ENCODE peak calls at places on chromosomes 13 and 19, in ten cellular contexts. T, X, S, Z, Y, G, U, A, B and Q are unnamed samples.

GRCh38 chr19:43533546-43534304 is 737 bp downstream of the ZNF575 start:
- ATAC-seq in X (peak), Y (peak), G (peak), Z (peak), A (peak), B (peak), T (peak), U (peak), S (peak), Q (peak)

GRCh38 chr13:51815848-51816247 is 11.9 kb upstream of the DHRS12 start:
- ATAC-seq in G (no peak), Z (no peak), U (peak), B (no peak), A (peak), S (no peak), X (no peak), T (no peak), Y (no peak), Q (peak)

GRCh38 chr13:20980899-20981298 is 78.4 kb upstream of the XPO4 start:
- ATAC-seq in T (no peak), A (no peak), Y (no peak), B (no peak), U (no peak), Z (no peak), S (no peak), X (no peak), G (no peak), Q (no peak)

GRCh38 chr13:113176292-113176691 is 17.8 kb downstream of the PROZ start:
- ATAC-seq in G (no peak), T (peak), Y (no peak), X (peak), A (no peak), S (no peak), U (peak), Z (peak), B (peak), Q (peak)

GRCh38 chr13:27657724-27658123 is 36.0 kb downstream of the POLR1D start:
- ATAC-seq in G (no peak), Z (no peak), A (peak), X (no peak), S (peak), B (no peak), Y (no peak), T (peak), U (no peak), Q (no peak)

GRCh38 chr13:110232756-110233155 is 74.2 kb downstream of the COL4A1 start:
- ATAC-seq in U (peak), S (peak), A (no peak), G (no peak), B (no peak), X (no peak), Y (peak), Z (no peak), T (peak), Q (no peak)

GRCh38 chr19:13063461-13064091 is 39.1 kb downstream of the LYL1 start:
- ATAC-seq in Y (peak), T (no peak), A (no peak), S (no peak), B (no peak), U (no peak), Z (no peak), G (no peak), X (no peak), Q (no peak)

GRCh38 chr19:12162513-12162881 is 399 bp upstream of the ZNF136 start:
- ATAC-seq in Y (no peak), G (peak), U (no peak), B (peak), Z (no peak), T (no peak), A (no peak), X (no peak), S (no peak), Q (no peak)

GRCh38 chr19:7475665-7476064 is 13.2 kb downstream of the PEX11G start:
- ATAC-seq in A (no peak), B (no peak), T (no peak), G (no peak), X (no peak), S (no peak), Z (no peak), U (no peak), Y (no peak), Q (no peak)

GRCh38 chr19:2575734-2576481 is 100.0 kb downstream of the GADD45B start:
- ATAC-seq in Z (no peak), A (no peak), S (no peak), G (no peak), B (no peak), T (peak), Y (peak), U (no peak), X (no peak), Q (peak)

GRCh38 chr13:101552797-101553196 is 100.3 kb downstream of the ITGBL1 start:
- ATAC-seq in G (no peak), Z (no peak), X (no peak), U (no peak), T (no peak), A (no peak), Y (no peak), S (no peak), B (no peak), Q (no peak)

GRCh38 chr13:43089912-43090498 is 66.6 kb downstream of the DNAJC15 start:
- ATAC-seq in Y (no peak), A (no peak), X (no peak), U (no peak), T (peak), Z (no peak), S (no peak), G (no peak), B (no peak), Q (no peak)

GRCh38 chr13:25034173-25034572 is 61.8 kb upstream of the PABPC3 start:
- ATAC-seq in B (no peak), S (no peak), X (no peak), T (no peak), A (no peak), Z (no peak), G (peak), U (no peak), Y (no peak), Q (no peak)

GRCh38 chr19:18612051-18612771 is 459 bp upstream of the TMEM59L start:
- ATAC-seq in Y (no peak), S (peak), A (peak), X (peak), T (no peak), G (no peak), U (no peak), B (peak), Z (no peak), Q (no peak)

GRCh38 chr19:42233106-42233505 is 9.3 kb downstream of the GSK3A start:
- ATAC-seq in G (no peak), U (no peak), A (no peak), B (no peak), T (no peak), Z (no peak), S (no peak), X (no peak), Y (no peak), Q (no peak)

GRCh38 chr13:39900106-39900750 is 244.8 kb downstream of the COG6 start:
- ATAC-seq in Y (no peak), Z (no peak), B (no peak), T (no peak), U (no peak), A (peak), X (no peak), S (peak), G (no peak), Q (no peak)

GRCh38 chr19:50967924-50968708 is 1.3 kb downstream of the KLK6 start:
- ATAC-seq in S (no peak), T (no peak), A (no peak), X (no peak), G (no peak), Y (no peak), U (no peak), B (no peak), Z (no peak), Q (no peak)

GRCh38 chr13:39461685-39462266 is 141.2 kb downstream of the LHFPL6 start:
- ATAC-seq in B (no peak), A (no peak), Y (peak), T (no peak), U (peak), S (peak), Z (no peak), G (no peak), X (no peak), Q (no peak)

GRCh38 chr13:48317511-48317981 is 14.0 kb downstream of the RB1 start:
- ATAC-seq in U (peak), B (no peak), G (peak), S (no peak), Y (peak), T (no peak), Z (no peak), X (no peak), A (no peak), Q (peak)

GRCh38 chr13:44352671-44353070 is 21.0 kb upstream of the SERP2 start:
- ATAC-seq in S (no peak), Z (no peak), U (no peak), X (no peak), A (no peak), T (no peak), B (no peak), Y (no peak), G (no peak), Q (no peak)

GRCh38 chr19:3465552-3465951 is 14.8 kb downstream of the SMIM24 start:
- ATAC-seq in B (no peak), Y (no peak), U (no peak), S (no peak), G (no peak), T (no peak), Z (no peak), X (no peak), A (no peak), Q (no peak)